ENCODE peak calls at places on chromosomes 11 and 22, in four cellular contexts. A, F, X and Z are unnamed samples.

GRCh38 chr11:70527429-70528045 is 129.2 kb downstream of the CTTN start:
- DNase-seq in A (no peak), F (no peak), X (no peak), Z (no peak)

GRCh38 chr22:49331878-49332277 is 495.8 kb downstream of the BRD1 start:
- DNase-seq in A (no peak), F (peak), X (no peak), Z (no peak)

GRCh38 chr11:119432484-119433368 is 9.8 kb upstream of the THY1 start:
- DNase-seq in A (no peak), F (no peak), X (no peak), Z (no peak)

GRCh38 chr22:42357634-42358296 is 74.4 kb downstream of the NFAM1 start:
- DNase-seq in A (no peak), F (no peak), X (no peak), Z (no peak)

GRCh38 chr22:24035296-24035695 is 24.2 kb downstream of the CABIN1 start:
- DNase-seq in A (no peak), F (no peak), X (no peak), Z (no peak)

GRCh38 chr22:37267128-37267587 is 15.2 kb upstream of the CYTH4 start:
- DNase-seq in A (no peak), F (peak), X (no peak), Z (no peak)

GRCh38 chr11:117822031-117822521 is 2.5 kb downstream of the FXYD2 start:
- DNase-seq in A (no peak), F (peak), X (no peak), Z (no peak)

GRCh38 chr11:10605941-10606381 is 37.5 kb upstream of the LYVE1 start:
- DNase-seq in A (peak), F (no peak), X (no peak), Z (peak)

GRCh38 chr22:30396871-30397655 is at the start of gene SEC14L2:
- DNase-seq in A (no peak), F (peak), X (no peak), Z (no peak)

GRCh38 chr11:70674605-70675004 is 276.3 kb downstream of the CTTN start:
- DNase-seq in A (no peak), F (no peak), X (no peak), Z (no peak)

GRCh38 chr11:64874308-64874707 is 4.1 kb downstream of the EHD1 start:
- DNase-seq in A (no peak), F (no peak), X (no peak), Z (no peak)

GRCh38 chr11:43681543-43681942 is 1.0 kb downstream of the HSD17B12 start:
- DNase-seq in A (peak), F (no peak), X (no peak), Z (no peak)

GRCh38 chr22:31605851-31606585 is 56.0 kb downstream of the PISD start:
- DNase-seq in A (no peak), F (no peak), X (no peak), Z (no peak)

GRCh38 chr11:34997872-34998548 is 81.6 kb downstream of the PDHX start:
- DNase-seq in A (no peak), F (no peak), X (no peak), Z (no peak)

GRCh38 chr11:8587915-8588314 is 6.1 kb downstream of the STK33 start:
- DNase-seq in A (no peak), F (no peak), X (no peak), Z (no peak)

GRCh38 chr11:9002920-9003572 is 755 bp downstream of the NRIP3 start:
- DNase-seq in A (no peak), F (no peak), X (no peak), Z (no peak)

GRCh38 chr11:59062602-59063529 is 23.2 kb upstream of the GLYATL1B start:
- DNase-seq in A (no peak), F (no peak), X (no peak), Z (no peak)

DNA sequence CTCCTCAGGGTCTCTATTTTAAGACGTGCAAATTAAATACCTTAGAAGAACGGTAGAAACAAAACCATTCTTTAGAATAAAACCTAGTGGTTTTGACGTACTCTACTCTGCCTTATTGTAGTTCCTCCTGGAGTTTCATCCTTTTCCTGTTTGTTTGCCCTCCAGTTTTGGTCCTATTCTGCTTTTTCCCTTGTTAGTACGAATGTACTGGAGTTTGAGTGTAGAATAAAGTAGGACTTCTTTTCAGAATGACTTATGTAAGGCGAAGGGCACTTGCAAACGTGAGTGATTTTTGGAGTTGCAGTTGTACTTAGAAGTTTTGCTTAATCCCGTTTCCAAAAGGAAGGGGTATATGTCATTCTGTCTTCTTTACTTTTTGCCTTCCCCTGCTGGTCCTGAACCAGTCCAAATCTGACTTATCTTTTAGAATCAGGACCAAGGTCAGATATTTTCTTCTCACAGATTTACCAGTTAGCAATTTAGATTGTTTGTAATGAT is 1.4 kb downstream of the SIK2 start:
- DNase-seq in A (no peak), F (no peak), X (no peak), Z (no peak)
- TF ChIP-seq YY1 in A (no peak), F (no peak), X (no peak), Z (no peak)

GRCh38 chr22:40210814-40211213 is 33.1 kb downstream of the TNRC6B start:
- DNase-seq in A (no peak), F (no peak), X (peak), Z (no peak)
- TF ChIP-seq SUZ12 in A (no peak), F (no peak), X (no peak), Z (no peak)

GRCh38 chr11:124581817-124582216 is 12.0 kb downstream of the OR8A1 start:
- DNase-seq in A (no peak), F (no peak), X (no peak), Z (no peak)
- TF ChIP-seq YY1 in A (no peak), F (no peak), X (no peak), Z (no peak)

DNA sequence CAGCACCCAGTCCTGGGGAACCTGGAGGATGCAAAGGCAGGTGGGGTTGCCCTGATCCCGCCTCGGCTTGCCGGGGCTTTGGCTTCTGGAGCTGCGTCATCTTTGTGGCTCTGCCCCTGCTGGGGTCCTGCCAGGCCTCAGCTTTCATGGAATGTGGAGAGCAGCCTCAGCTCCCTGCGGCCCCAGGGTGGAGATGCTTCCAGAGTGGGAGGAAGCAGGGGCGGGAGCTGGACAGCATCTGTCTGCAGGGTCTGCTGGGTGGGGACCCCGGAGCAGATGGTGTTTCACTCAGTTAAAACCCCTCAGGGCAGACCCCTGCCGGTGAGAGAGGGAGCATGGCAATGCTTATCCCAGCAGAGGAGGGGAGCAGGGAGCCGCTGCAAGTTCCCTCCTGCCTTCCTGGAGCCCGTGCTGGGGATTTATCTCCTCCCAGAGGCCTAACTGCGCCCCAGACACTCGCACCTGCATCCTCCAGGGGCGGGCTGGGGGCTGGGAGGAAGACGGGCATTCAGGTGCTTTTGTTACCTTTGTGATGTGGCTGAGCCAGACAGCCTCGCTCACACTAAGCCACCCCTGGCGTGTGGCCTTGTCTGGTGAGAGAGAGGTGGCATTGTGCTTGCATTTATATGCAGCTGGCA is 15.7 kb downstream of the GRIK4 start:
- DNase-seq in A (no peak), F (peak), X (no peak), Z (peak)
- TF ChIP-seq SUZ12 in A (no peak), F (no peak), X (no peak), Z (no peak)